ENCODE peak calls at places on chromosomes 12 and 14, in seven cellular contexts. R, H, T, X, E, Y and M are unnamed samples.

GRCh38 chr14:38184132-38184531 is 23.6 kb upstream of the SSTR1 start:
- DNase-seq in T (no peak), Y (no peak), H (no peak), X (no peak), E (no peak), R (no peak), M (no peak)

GRCh38 chr12:2628401-2628800 is 166.4 kb upstream of the FKBP4 start:
- DNase-seq in X (no peak), T (no peak), Y (no peak), R (no peak), H (no peak), E (no peak), M (no peak)

GRCh38 chr12:130041983-130042812 is 120.1 kb upstream of the FZD10 start:
- DNase-seq in X (no peak), Y (peak), H (no peak), E (no peak), R (no peak), T (peak), M (no peak)

GRCh38 chr14:68042002-68042401 is 222.4 kb downstream of the RAD51B start:
- DNase-seq in Y (no peak), H (no peak), X (no peak), T (no peak), E (no peak), R (no peak), M (no peak)

GRCh38 chr14:80364274-80364673 is 153.0 kb upstream of the DIO2 start:
- DNase-seq in H (no peak), X (no peak), Y (no peak), R (no peak), T (no peak), E (peak), M (no peak)

GRCh38 chr12:94553130-94553519 is 93.5 kb upstream of the CEP83 start:
- DNase-seq in E (peak), Y (peak), X (no peak), T (no peak), H (no peak), R (no peak), M (peak)

GRCh38 chr14:90491868-90492560 is 95.2 kb downstream of the CALM1 start:
- DNase-seq in R (no peak), Y (no peak), E (no peak), X (no peak), T (no peak), H (no peak), M (no peak)

GRCh38 chr12:47825239-47825639 is 5.5 kb upstream of the HDAC7 start:
- DNase-seq in R (no peak), X (no peak), E (peak), H (peak), Y (no peak), T (no peak), M (no peak)

GRCh38 chr14:104724981-104725771 is 1.1 kb downstream of the ADSS1 start:
- DNase-seq in R (peak), X (no peak), Y (peak), H (peak), E (peak), T (no peak), M (no peak)

GRCh38 chr14:70013269-70013873 is 134.2 kb downstream of the SMOC1 start:
- DNase-seq in E (peak), X (no peak), R (no peak), Y (peak), T (no peak), H (no peak), M (no peak)

GRCh38 chr12:104748356-104748755 is 209.7 kb downstream of the SLC41A2 start:
- DNase-seq in X (no peak), R (no peak), H (no peak), Y (no peak), E (no peak), T (no peak), M (no peak)

GRCh38 chr12:116710367-116710766 is 27.5 kb downstream of the SPRING1 start:
- DNase-seq in T (no peak), H (no peak), R (no peak), X (no peak), Y (no peak), E (no peak), M (no peak)

GRCh38 chr12:53870122-53870521 is 68.5 kb upstream of the HOXC13 start:
- DNase-seq in Y (no peak), T (no peak), H (no peak), E (no peak), R (no peak), X (no peak), M (no peak)
- H3K27ac ChIP-seq in Y (no peak), T (no peak), H (no peak), E (no peak), R (no peak), X (no peak), M (no peak)

GRCh38 chr14:56005580-56006053 is 112.6 kb upstream of the PELI2 start:
- DNase-seq in H (no peak), X (no peak), E (no peak), T (no peak), Y (peak), R (no peak), M (no peak)

GRCh38 chr14:56004807-56005579 is 113.2 kb upstream of the PELI2 start:
- DNase-seq in X (no peak), Y (peak), R (peak), E (no peak), T (no peak), H (no peak), M (no peak)

GRCh38 chr14:56002316-56002715 is 115.9 kb upstream of the PELI2 start:
- DNase-seq in T (no peak), Y (no peak), H (no peak), R (no peak), E (peak), X (no peak), M (no peak)

GRCh38 chr14:56002876-56003625 is 115.2 kb upstream of the PELI2 start:
- DNase-seq in X (peak), E (no peak), T (no peak), H (no peak), R (no peak), Y (no peak), M (no peak)

GRCh38 chr14:56004323-56004722 is 113.9 kb upstream of the PELI2 start:
- DNase-seq in E (no peak), R (no peak), X (no peak), Y (no peak), H (no peak), T (no peak), M (no peak)
- H3K27ac ChIP-seq in E (no peak), R (peak), X (no peak), Y (no peak), H (peak), T (no peak), M (no peak)

DNA sequence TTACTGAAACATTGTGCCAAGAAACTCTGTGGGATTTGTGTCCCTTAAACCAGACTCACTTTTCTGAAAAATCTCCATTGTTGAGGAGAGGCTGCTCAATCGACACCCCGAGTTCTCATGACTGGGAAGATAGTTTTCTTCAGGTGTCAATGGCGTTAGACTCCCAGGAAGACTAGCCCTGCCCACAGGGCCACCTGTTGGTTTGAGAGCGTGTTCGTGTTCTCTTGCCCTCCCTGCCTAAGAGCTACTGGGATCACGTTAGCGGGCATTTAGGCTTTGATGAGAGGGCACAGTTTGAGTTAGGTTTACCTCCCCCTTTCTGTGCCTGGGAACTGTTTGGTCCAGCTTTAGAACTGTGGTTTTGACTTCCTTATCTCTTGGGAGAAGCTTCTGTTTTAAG is 10.7 kb upstream of the UNC119B start:
- DNase-seq in T (no peak), H (no peak), R (no peak), E (no peak), X (no peak), Y (no peak), M (no peak)
- H3K27ac ChIP-seq in T (no peak), H (peak), R (no peak), E (no peak), X (no peak), Y (no peak), M (no peak)

GRCh38 chr14:50471838-50472465 is 60.4 kb downstream of the MAP4K5 start:
- DNase-seq in X (no peak), H (no peak), R (no peak), E (no peak), Y (no peak), T (no peak), M (no peak)

GRCh38 chr14:50475460-50475859 is 56.9 kb downstream of the MAP4K5 start:
- DNase-seq in H (no peak), Y (no peak), X (no peak), E (peak), T (no peak), R (no peak), M (peak)

GRCh38 chr14:50479041-50479440 is 53.3 kb downstream of the MAP4K5 start:
- DNase-seq in Y (no peak), H (no peak), X (no peak), E (no peak), R (no peak), T (no peak), M (no peak)

GRCh38 chr14:50477760-50478159 is 54.6 kb downstream of the MAP4K5 start:
- DNase-seq in H (no peak), T (no peak), R (no peak), E (no peak), Y (no peak), X (no peak), M (no peak)

DNA sequence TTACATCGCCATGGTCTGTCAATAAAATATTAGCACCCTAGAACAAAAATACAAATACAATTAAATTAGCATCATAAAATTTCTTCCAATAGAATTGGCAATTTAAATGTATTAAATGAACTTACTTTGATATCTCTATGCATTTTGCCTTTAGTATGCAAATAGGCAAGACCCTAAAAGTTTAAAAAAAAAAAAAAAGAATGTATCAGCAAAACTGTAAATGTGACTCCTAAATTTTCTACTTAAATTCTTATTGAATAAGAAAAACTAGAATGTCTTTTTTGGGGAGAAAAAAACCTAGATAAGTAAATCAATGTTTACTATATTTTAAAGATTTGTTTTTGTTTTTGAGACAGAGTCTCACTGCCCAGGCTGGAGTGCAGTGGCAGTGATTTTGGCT is 56.2 kb downstream of the MAP4K5 start:
- DNase-seq in Y (no peak), T (no peak), X (no peak), E (no peak), R (no peak), H (no peak), M (no peak)
- H3K27ac ChIP-seq in Y (no peak), T (no peak), X (no peak), E (no peak), R (no peak), H (no peak), M (no peak)

GRCh38 chr14:45267084-45267483 is 14.1 kb upstream of the MIS18BP1 start:
- DNase-seq in H (no peak), T (no peak), E (no peak), R (no peak), X (no peak), Y (no peak), M (no peak)
- H3K27ac ChIP-seq in H (peak), T (no peak), E (no peak), R (no peak), X (no peak), Y (no peak), M (no peak)

GRCh38 chr14:93044116-93044515 is 71.6 kb downstream of the ITPK1 start:
- DNase-seq in Y (no peak), T (no peak), R (no peak), X (no peak), H (no peak), E (peak), M (peak)
- H3K27ac ChIP-seq in Y (no peak), T (no peak), R (peak), X (no peak), H (peak), E (peak), M (peak)

GRCh38 chr12:121423253-121423652 is 23.3 kb downstream of the RNF34 start:
- DNase-seq in E (no peak), Y (no peak), X (no peak), H (no peak), T (no peak), R (no peak), M (no peak)

GRCh38 chr12:121420109-121420508 is 20.2 kb downstream of the RNF34 start:
- DNase-seq in T (no peak), X (no peak), E (no peak), R (no peak), H (no peak), Y (no peak), M (no peak)

GRCh38 chr12:121424632-121424992 is 24.7 kb downstream of the RNF34 start:
- DNase-seq in H (no peak), E (no peak), Y (no peak), T (no peak), R (no peak), X (no peak), M (no peak)

GRCh38 chr12:121427556-121428055 is 27.7 kb downstream of the RNF34 start:
- DNase-seq in H (no peak), X (no peak), Y (no peak), T (no peak), E (no peak), R (no peak), M (no peak)

DNA sequence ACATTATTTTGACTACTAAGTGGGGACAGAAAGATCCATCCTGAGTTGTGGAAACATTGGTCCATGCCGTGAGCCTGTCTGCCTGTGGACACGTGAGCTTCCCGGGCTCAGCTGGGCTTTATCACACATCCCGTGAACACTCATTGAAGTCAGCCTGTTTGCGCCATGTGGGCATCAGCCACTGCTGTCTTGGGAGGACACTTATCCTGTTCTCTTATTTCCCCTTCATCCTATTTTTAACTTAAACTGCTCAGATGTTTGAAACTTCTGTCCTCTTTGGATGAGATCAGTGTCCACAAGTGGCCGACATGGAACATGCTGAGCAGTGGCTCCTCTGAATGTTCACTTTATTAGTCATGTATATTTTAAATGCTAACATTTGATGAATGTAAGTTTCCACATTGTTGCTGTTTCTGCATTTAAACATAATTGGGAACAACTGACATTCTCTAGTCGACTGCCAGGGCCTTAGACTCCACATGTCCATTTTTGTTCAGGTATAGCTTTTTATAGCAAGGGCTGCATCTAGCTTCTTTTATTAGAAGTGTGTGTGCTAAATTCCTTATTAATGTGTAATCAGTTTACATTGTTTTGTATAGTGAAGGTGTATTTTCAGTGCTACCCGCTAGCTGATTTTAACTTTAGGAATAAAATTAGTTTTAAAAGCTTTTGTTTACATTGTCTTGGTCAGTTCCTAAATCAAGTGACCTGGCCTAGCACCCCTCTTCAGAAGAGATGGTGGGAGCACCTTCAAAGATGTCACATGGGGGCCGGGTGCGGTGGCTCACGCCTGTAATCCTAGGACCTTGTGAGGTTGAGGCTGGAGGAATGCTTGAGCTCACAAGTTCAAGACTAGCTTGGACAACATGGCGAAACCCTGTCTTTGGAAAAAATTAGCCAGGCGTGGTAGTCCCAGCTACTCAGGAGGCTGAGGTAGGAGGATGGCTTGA is 24.0 kb downstream of the RNF34 start:
- DNase-seq in H (peak), R (no peak), E (no peak), X (no peak), T (no peak), Y (no peak), M (no peak)
- H3K27ac ChIP-seq in H (peak), R (no peak), E (no peak), X (no peak), T (no peak), Y (no peak), M (no peak)

DNA sequence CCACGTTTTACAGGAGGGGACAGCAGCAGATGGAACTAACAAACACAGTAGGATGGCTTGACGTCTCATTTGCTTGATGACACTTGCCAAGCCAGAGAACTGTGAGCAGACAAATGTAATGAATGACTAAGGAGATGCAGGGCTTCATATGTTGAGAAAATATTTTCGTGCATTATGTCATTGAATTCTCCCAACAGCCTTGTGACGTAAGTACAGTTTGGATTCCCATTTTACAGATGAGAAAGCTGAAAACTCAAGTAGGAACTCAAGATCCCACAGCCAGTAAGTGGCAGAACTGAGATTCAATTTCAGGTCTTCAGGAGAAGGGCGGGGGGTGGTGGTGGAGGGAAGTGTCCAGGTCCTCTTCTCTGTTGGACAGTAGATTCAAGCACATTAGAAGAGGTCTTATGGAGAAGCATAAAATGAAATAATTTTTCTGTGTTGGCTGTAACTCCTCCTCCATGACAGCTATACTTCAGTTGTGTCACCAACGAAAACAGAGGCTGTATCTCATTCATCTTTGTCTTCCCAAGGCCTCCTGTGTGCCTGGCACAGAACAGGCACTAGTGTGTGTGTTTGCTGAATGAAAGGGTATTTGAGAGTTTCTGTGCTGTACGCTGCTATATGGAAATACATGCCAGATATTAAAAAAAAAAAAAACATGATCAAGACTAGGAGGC is 2.2 kb downstream of the VASH1 start:
- DNase-seq in E (no peak), H (no peak), T (no peak), Y (peak), X (no peak), R (no peak), M (no peak)
- H3K27ac ChIP-seq in E (no peak), H (peak), T (no peak), Y (no peak), X (peak), R (peak), M (no peak)

GRCh38 chr14:75471059-75471458 is 43.2 kb downstream of the JDP2 start:
- DNase-seq in R (no peak), X (no peak), H (no peak), T (no peak), Y (no peak), E (no peak), M (no peak)
- H3K27ac ChIP-seq in R (peak), X (no peak), H (no peak), T (no peak), Y (no peak), E (no peak), M (no peak)